ENCODE peak calls at places on chromosomes 7 and 10, in eight cellular contexts. Q, M, R, T, A, Y, Z and E are unnamed samples.

GRCh38 chr10:117364121-117364960 is 10.9 kb downstream of the PDZD8 start:
- DNase-seq in Q (no peak), T (peak), Y (no peak), Z (no peak), M (peak), A (no peak), R (no peak), E (no peak)

GRCh38 chr10:90577569-90577968 is 280.3 kb downstream of the HTR7 start:
- DNase-seq in A (no peak), Q (no peak), T (no peak), R (no peak), Y (no peak), Z (no peak), M (no peak), E (no peak)

GRCh38 chr10:128859738-128860386 is 607.2 kb upstream of the MGMT start:
- DNase-seq in R (no peak), M (peak), Q (no peak), Y (no peak), A (no peak), T (peak), Z (no peak), E (no peak)

GRCh38 chr10:35464805-35465456 is 128.6 kb downstream of the CCNY start:
- DNase-seq in Z (no peak), T (peak), R (no peak), Q (peak), A (no peak), M (peak), Y (no peak), E (no peak)

GRCh38 chr10:132420469-132421376 is 23.7 kb downstream of the PWWP2B start:
- DNase-seq in Q (no peak), R (no peak), T (no peak), M (no peak), Z (no peak), A (no peak), Y (peak), E (no peak)

GRCh38 chr10:86500846-86501245 is 20.7 kb downstream of the WAPL start:
- DNase-seq in Z (no peak), Y (no peak), Q (no peak), M (peak), R (no peak), T (peak), A (no peak), E (no peak)

GRCh38 chr7:22005151-22005550 is 59.5 kb upstream of the CDCA7L start:
- DNase-seq in Q (no peak), A (no peak), R (no peak), M (no peak), T (no peak), Z (no peak), Y (no peak), E (no peak)

GRCh38 chr7:124462249-124462648 is 303.3 kb downstream of the GPR37 start:
- DNase-seq in R (peak), T (peak), Y (no peak), M (peak), Z (no peak), A (peak), Q (no peak), E (no peak)

GRCh38 chr10:32417906-32418547 is 27.9 kb upstream of the CCDC7 start:
- DNase-seq in T (peak), A (peak), Z (peak), Y (no peak), M (peak), Q (no peak), R (no peak), E (no peak)

GRCh38 chr10:72784551-72785421 is 92.8 kb downstream of the MCU start:
- DNase-seq in A (peak), M (peak), T (peak), R (peak), Q (peak), Z (peak), Y (peak), E (peak)

GRCh38 chr7:111531993-111532392 is 30.3 kb downstream of the IMMP2L start:
- DNase-seq in R (no peak), Z (no peak), A (no peak), T (peak), Y (no peak), M (peak), Q (no peak), E (no peak)

GRCh38 chr10:71484352-71484751 is 87.6 kb downstream of the CDH23 start:
- DNase-seq in R (no peak), T (no peak), Z (no peak), Q (no peak), A (no peak), Y (no peak), M (no peak), E (no peak)